ENCODE peak calls at places on chromosomes 7 and 10, in five cellular contexts. Z is H1, X is A549, P is HCT116, W is SK-N-SH. G is an unnamed sample.

GRCh38 chr10:73950569-73950968 is 39.6 kb downstream of the PLAU start:
- DNase-seq in Z (peak), X (no peak), P (no peak), W (peak), G (no peak)

GRCh38 chr7:45421096-45421495 is 153.1 kb upstream of the ADCY1 start:
- DNase-seq in Z (no peak), X (no peak), P (no peak), W (no peak), G (no peak)

GRCh38 chr7:13949450-13949849 is 40.0 kb downstream of the ETV1 start:
- DNase-seq in Z (no peak), X (no peak), P (no peak), W (peak), G (no peak)

GRCh38 chr7:79272938-79273337 is 180.5 kb downstream of the MAGI2 start:
- DNase-seq in Z (no peak), X (no peak), P (no peak), W (no peak), G (no peak)

GRCh38 chr7:38190010-38190409 is 12.0 kb downstream of the STARD3NL start:
- DNase-seq in Z (no peak), X (no peak), P (no peak), W (no peak), G (no peak)

GRCh38 chr7:132416395-132416794 is 159.9 kb downstream of the PLXNA4 start:
- DNase-seq in Z (no peak), X (no peak), P (no peak), W (no peak), G (no peak)

GRCh38 chr7:91644251-91644650 is 236.3 kb downstream of the MTERF1 start:
- DNase-seq in Z (no peak), X (no peak), P (no peak), W (no peak), G (no peak)

GRCh38 chr10:127048630-127049029 is 143.4 kb downstream of the DOCK1 start:
- DNase-seq in Z (no peak), X (no peak), P (no peak), W (no peak), G (no peak)

GRCh38 chr7:7499892-7500291 is 35.8 kb downstream of the COL28A1 start:
- DNase-seq in Z (no peak), X (no peak), P (no peak), W (no peak), G (no peak)

GRCh38 chr7:97732567-97733275 is 835 bp downstream of the TAC1 start:
- DNase-seq in Z (no peak), X (no peak), P (no peak), W (peak), G (no peak)

GRCh38 chr7:30977222-30977621 is 13.5 kb downstream of the GHRHR start:
- DNase-seq in Z (no peak), X (no peak), P (no peak), W (no peak), G (no peak)

GRCh38 chr7:30980194-30980593 is 16.4 kb downstream of the GHRHR start:
- DNase-seq in Z (no peak), X (no peak), P (no peak), W (no peak), G (no peak)

GRCh38 chr7:30979027-30979426 is 15.3 kb downstream of the GHRHR start:
- DNase-seq in Z (no peak), X (no peak), P (no peak), W (no peak), G (no peak)

GRCh38 chr7:30976381-30976780 is 12.6 kb downstream of the GHRHR start:
- DNase-seq in Z (no peak), X (no peak), P (no peak), W (peak), G (no peak)

DNA sequence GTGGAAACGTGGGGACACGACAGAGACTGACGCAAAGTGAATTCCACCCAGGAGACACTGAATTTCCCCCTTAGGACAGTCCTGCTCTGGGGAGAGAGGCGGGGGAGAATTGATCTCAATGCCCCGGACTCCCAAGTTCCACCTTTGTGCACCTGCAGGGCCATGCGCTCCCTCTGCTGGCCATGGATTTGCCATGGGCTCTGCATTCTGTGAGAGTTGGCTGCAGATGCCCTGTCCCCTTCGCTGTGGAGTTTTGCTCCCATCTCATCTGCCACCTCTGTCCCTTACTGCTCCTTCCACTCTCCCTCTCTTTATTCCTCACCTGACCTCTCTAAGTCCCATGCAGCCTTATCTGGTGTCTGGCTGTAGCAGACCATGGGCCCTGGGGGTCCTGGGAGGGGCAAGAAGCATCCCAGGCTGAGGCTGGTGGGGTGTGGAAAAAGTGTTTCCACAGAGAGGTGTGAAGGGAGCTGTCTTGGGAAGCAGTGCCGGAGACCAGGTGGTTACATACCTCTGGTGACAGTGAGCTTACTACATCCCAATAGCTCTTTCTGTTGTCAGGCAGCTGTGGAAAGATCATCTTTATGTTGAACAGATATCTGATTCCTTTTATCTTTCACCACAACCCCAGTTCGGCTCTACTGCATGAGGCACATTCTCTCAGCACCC is 14.3 kb downstream of the GHRHR start:
- DNase-seq in Z (peak), X (peak), P (peak), W (peak), G (peak)
- TF ChIP-seq CTCF in Z (peak), X (peak), P (peak), W (peak), G (peak)

GRCh38 chr10:89553064-89553734 is 17.8 kb upstream of the SLC16A12 start:
- DNase-seq in Z (no peak), X (peak), P (peak), W (no peak), G (no peak)
- TF ChIP-seq MAX in Z (no peak), X (no peak), P (no peak), W (peak), G (no peak)

GRCh38 chr7:121752706-121753105 is 120.3 kb upstream of the PTPRZ1 start:
- DNase-seq in Z (no peak), X (no peak), P (peak), W (peak), G (peak)
- TF ChIP-seq CTCF in Z (peak), X (peak), P (peak), W (peak), G (peak)

DNA sequence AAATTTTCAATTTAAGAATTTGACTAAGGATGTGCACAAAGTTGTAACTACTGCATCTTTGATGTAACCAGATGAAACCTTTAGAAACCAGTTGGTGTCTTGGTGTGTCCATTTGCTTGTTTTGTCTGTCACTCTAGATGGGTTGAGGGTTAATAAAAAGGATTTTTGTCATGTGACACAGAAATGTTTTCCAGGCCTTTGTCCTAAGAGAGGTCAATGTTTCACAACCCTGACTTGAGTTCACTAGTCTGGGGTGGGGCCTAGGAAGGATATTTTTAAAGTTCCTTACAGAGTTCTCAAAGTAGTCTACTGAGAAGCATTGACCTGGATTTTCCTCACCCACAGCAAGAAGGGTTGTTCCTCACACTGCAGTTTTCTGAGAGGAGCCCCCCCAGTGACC is 90.3 kb downstream of the HERPUD2 start:
- DNase-seq in Z (no peak), X (no peak), P (no peak), W (no peak), G (no peak)
- TF ChIP-seq MAX in Z (no peak), X (no peak), P (no peak), W (no peak), G (no peak)

GRCh38 chr10:51956822-51957221 is 257.4 kb upstream of the CSTF2T start:
- DNase-seq in Z (no peak), X (no peak), P (no peak), W (no peak), G (no peak)
- TF ChIP-seq CTCF in Z (no peak), X (no peak), P (no peak), W (no peak), G (no peak)

G was measured in NB4.